ENCODE peak calls at places on chromosomes 4 and X, in four cellular contexts. K is HepG2, T is K562, V is A549. H is an unnamed sample.

GRCh38 chrX:149949743-149950436 is 11.6 kb upstream of the EOLA2 start:
- DNase-seq in V (no peak), T (no peak), K (no peak), H (no peak)

GRCh38 chrX:49272426-49272825 is 2.8 kb downstream of the PPP1R3F start:
- DNase-seq in V (no peak), T (no peak), K (no peak), H (no peak)

GRCh38 chrX:49103637-49104036 is 19.9 kb downstream of the GPKOW start:
- DNase-seq in K (peak), V (peak), T (no peak), H (no peak)

GRCh38 chr4:152364383-152364782 is 171.5 kb downstream of the FBXW7 start:
- DNase-seq in V (no peak), T (no peak), K (no peak), H (no peak)

GRCh38 chr4:184248216-184248615 is 30.5 kb upstream of the ENPP6 start:
- DNase-seq in V (no peak), T (no peak), K (no peak), H (no peak)

GRCh38 chr4:138223191-138223910 is 18.8 kb downstream of the SLC7A11 start:
- DNase-seq in T (no peak), V (peak), K (no peak), H (no peak)

GRCh38 chrX:69069086-69069445 is 96.2 kb downstream of the PJA1 start:
- DNase-seq in K (no peak), V (no peak), T (no peak), H (no peak)

GRCh38 chrX:10929747-10930146 is 181.4 kb upstream of the HCCS start:
- DNase-seq in T (no peak), K (no peak), V (no peak), H (no peak)

GRCh38 chr4:128590773-128591172 is 218.7 kb upstream of the JADE1 start:
- DNase-seq in K (no peak), T (no peak), V (no peak), H (peak)

GRCh38 chr4:18185491-18185890 is 163.9 kb upstream of the LCORL start:
- DNase-seq in T (no peak), V (no peak), K (no peak), H (no peak)

GRCh38 chr4:13182136-13182535 is 302.0 kb downstream of the RAB28 start:
- DNase-seq in K (no peak), V (no peak), T (no peak), H (no peak)

DNA sequence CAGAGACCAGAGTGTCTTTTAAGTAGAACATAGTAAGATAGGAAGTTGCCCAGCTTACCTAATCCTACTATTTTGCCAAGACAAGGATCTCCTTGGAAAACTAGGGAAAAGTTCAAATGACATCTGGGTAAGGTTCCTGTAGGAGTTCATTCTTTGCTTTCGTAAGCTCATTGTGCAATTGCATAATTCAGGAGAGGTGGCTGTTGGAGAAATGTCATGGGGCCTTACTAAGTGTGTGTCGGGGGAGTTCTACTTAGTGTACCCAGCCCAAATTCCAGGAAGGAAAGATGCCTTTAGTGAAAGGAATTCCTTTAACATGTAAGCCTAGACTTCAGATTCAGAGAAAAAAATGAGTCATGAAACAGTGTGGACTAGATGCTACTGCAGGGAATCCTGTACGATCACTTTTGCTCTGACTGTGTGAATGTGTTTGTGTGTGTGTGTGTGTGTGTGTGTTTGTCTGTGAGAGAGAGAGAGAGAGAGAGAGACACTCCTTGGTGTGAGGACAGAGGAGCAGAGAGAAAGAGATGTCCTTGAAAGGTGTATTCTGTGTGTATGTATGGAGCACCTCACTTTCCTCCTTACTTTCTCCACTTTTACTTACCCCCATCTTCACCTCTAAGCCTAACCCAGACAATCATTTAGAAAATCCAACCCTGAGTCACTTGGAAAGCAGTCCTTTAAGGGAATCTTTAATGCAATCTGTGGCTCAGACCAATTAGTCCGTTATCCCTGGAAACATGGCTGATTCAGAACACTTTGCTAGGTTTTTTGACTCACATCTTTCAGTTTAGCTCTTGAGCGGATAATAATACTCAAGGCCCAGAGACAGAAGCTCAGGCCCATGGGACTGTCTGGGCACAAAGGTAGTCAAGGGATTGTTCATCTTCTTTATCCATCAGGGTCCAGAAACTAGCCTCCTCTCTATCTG is 114.5 kb upstream of the ACSL4 start:
- DNase-seq in T (no peak), K (peak), V (peak), H (no peak)
- TF ChIP-seq RNF2 in T (no peak), K (no peak), V (no peak), H (no peak)

DNA sequence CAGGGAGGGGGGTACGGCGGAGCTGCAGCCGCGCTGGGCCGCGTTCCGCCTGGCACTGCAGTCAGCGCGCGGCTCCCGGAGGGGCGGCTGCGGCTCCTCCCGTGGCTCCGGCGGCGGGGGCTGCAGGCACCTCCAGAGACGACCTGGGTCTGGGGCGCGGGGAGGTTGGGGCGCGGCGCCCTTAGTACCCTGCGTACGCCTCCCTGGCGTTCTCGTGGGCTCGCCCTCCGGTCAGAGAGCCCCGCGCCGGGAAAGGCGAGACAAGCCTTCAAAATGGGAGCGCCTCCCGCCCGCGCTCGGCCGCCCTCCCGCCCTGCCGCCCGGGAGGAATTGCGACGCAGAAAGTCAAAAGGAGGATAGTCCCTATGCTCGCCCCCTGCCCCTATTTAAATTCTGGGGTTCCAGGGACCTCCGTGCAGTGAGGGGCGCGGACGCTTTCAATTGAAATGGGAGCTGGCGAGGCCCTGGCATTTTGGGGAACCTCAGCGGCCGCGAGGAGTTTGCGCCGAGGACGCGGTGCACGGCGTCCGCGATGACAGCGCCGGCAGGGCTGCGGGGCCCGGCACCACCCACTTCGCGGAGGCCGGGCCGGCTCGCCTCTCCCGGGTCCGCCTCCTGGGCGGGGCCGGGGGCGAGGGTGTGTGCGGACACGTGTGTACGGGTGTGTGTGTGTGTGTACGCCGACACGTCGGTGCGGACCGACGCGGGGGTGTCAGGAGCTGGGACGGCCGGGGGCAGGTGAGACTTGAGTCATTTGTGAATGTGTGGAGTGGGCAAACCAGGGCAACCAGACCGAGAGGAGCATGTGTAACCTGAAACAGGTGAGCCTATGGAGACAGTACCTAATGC is 544 bp downstream of the HERC3 start:
- DNase-seq in V (peak), K (peak), T (peak), H (peak)
- TF ChIP-seq RFX5 in V (no peak), K (no peak), T (no peak), H (no peak)

DNA sequence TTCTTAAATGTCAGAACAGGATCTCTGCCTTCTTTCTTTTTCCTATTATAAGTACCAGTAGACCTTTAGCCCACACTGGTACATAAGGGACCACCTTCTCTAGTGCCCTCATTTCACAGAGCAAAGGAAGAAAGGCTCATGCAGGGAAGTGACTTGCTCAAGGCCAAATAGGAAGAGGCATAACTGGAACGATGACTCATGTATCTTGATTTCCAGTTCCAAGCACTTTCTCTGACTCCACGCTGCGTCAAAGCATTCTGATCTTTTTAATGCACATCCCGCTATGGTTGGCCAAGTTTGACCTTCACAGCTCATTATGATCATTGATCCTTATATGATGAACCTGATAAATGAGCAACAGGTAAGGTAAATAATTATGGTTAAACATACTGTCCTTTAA is 542.0 kb downstream of the GBA3 start:
- DNase-seq in T (no peak), K (no peak), V (no peak), H (no peak)
- TF ChIP-seq RNF2 in T (no peak), K (no peak), V (no peak), H (no peak)

GRCh38 chr4:2280531-2281300 is 18.8 kb upstream of the MXD4 start:
- DNase-seq in K (no peak), T (no peak), V (no peak), H (no peak)
- TF ChIP-seq RFX5 in K (no peak), T (no peak), V (no peak), H (no peak)

GRCh38 chr4:19304028-19304427 is 947.7 kb upstream of the SLIT2 start:
- DNase-seq in V (no peak), K (no peak), T (no peak), H (no peak)

DNA sequence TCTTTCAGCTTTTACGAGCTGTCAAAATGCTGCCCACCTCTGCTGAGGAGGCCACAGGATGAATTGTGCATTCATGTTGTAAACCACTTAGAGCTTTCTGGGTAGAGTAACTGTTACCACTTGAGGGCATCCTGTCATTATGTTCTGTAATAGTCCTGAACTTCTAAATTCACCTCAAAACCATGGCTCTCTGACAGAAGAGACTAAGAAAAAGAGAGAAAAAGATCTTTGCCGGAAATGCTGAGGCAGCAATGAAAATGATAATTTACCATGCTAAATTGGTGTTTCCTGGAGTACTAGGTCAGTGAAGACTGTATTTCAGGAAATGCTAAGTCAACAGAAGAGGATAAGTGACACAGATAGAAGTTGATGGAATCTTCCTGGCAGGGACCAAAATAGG is 942.3 kb upstream of the SLIT2 start:
- DNase-seq in V (no peak), T (no peak), K (no peak), H (no peak)
- TF ChIP-seq RNF2 in V (no peak), T (no peak), K (no peak), H (no peak)

H was measured in H1.